ENCODE peak calls at places on chromosomes 3 and 15, in ten cellular contexts. Y, K, O, C, N, R, B, P, A and W are unnamed samples.

GRCh38 chr3:109188726-109189125 is 52.2 kb downstream of the C3orf85 start:
- DNase-seq in Y (no peak), K (no peak), O (no peak), C (peak; percentile 61), N (peak; percentile 50), R (no peak), B (no peak), P (no peak), A (no peak), W (no peak)

GRCh38 chr3:179452166-179452544 is 885 bp upstream of the GNB4 start:
- DNase-seq in Y (no peak), K (no peak), O (peak; percentile 90), C (no peak), N (no peak), R (no peak), B (no peak), P (peak; percentile 85), A (no peak), W (no peak)

GRCh38 chr3:123791417-123791816 is 92.7 kb downstream of the MYLK start:
- DNase-seq in Y (no peak), K (no peak), O (peak; percentile 94), C (no peak), N (no peak), R (peak; percentile 16), B (no peak), P (peak; percentile 85), A (no peak), W (no peak)

GRCh38 chr3:63559884-63560283 is 92.6 kb upstream of the SNTN start:
- DNase-seq in Y (no peak), K (no peak), O (peak; percentile 34), C (no peak), N (no peak), R (no peak), B (no peak), P (no peak), A (no peak), W (no peak)

GRCh38 chr3:75272708-75273107 is 391.4 kb upstream of the FRG2C start:
- DNase-seq in Y (no peak), K (no peak), O (peak; percentile 42), C (no peak), N (no peak), R (no peak), B (no peak), P (peak; percentile 49), A (no peak), W (no peak)

GRCh38 chr3:104878395-104878794 is 488.3 kb upstream of the ALCAM start:
- DNase-seq in Y (no peak), K (no peak), O (peak; percentile 92), C (no peak), N (no peak), R (no peak), B (no peak), P (peak; percentile 24), A (no peak), W (no peak)

GRCh38 chr15:41609123-41609522 is 50.1 kb downstream of the TYRO3 start:
- DNase-seq in Y (no peak), K (no peak), O (no peak), C (no peak), N (no peak), R (no peak), B (no peak), P (no peak), A (no peak), W (no peak)

GRCh38 chr15:92663250-92663951 is 7.8 kb upstream of the FAM174B start:
- DNase-seq in Y (no peak), K (no peak), O (no peak), C (no peak), N (no peak), R (no peak), B (no peak), P (no peak), A (no peak), W (no peak)

GRCh38 chr3:12508316-12508715 is 24.0 kb downstream of the TSEN2 start:
- DNase-seq in Y (no peak), K (no peak), O (peak; percentile 97), C (no peak), N (no peak), R (no peak), B (no peak), P (peak; percentile 98), A (no peak), W (peak; percentile 19)

GRCh38 chr15:39506146-39506545 is 74.7 kb upstream of the THBS1 start:
- DNase-seq in Y (no peak), K (no peak), O (peak; percentile 65), C (no peak), N (no peak), R (no peak), B (no peak), P (no peak), A (no peak), W (no peak)

GRCh38 chr15:78212546-78213424 is 21.6 kb downstream of the ACSBG1 start:
- DNase-seq in Y (no peak), K (peak; percentile 4), O (peak; percentile 57), C (no peak), N (no peak), R (peak; percentile 79), B (no peak), P (peak; percentile 89), A (no peak), W (peak; percentile 89)

GRCh38 chr3:71308836-71309235 is 274.7 kb downstream of the FOXP1 start:
- DNase-seq in Y (no peak), K (no peak), O (no peak), C (no peak), N (no peak), R (no peak), B (no peak), P (no peak), A (no peak), W (no peak)

GRCh38 chr15:46275701-46276100 is 640.9 kb downstream of the SQOR start:
- DNase-seq in Y (no peak), K (no peak), O (no peak), C (no peak), N (no peak), R (no peak), B (no peak), P (no peak), A (no peak), W (no peak)

GRCh38 chr15:64032327-64032726 is 14.0 kb downstream of the DAPK2 start:
- DNase-seq in Y (no peak), K (no peak), O (no peak), C (no peak), N (no peak), R (no peak), B (no peak), P (no peak), A (no peak), W (no peak)

GRCh38 chr3:120013481-120013880 is 80.8 kb downstream of the GSK3B start:
- DNase-seq in Y (no peak), K (no peak), O (no peak), C (no peak), N (no peak), R (no peak), B (no peak), P (peak; percentile 56), A (no peak), W (no peak)

GRCh38 chr15:81011593-81011992 is 10.9 kb downstream of the TLNRD1 start:
- DNase-seq in Y (no peak), K (no peak), O (peak; percentile 72), C (no peak), N (no peak), R (no peak), B (no peak), P (peak; percentile 20), A (no peak), W (no peak)

GRCh38 chr15:85044251-85044853 is 62.7 kb downstream of the PDE8A start:
- DNase-seq in Y (peak; percentile 40), K (peak; percentile 68), O (peak; percentile 85), C (no peak), N (peak; percentile 66), R (peak; percentile 75), B (peak; percentile 62), P (peak; percentile 73), A (no peak), W (peak; percentile 42)

GRCh38 chr3:114274929-114275328 is 18.9 kb upstream of the TIGIT start:
- DNase-seq in Y (no peak), K (peak; percentile 31), O (peak; percentile 46), C (no peak), N (no peak), R (no peak), B (no peak), P (peak; percentile 17), A (no peak), W (peak; percentile 33)

GRCh38 chr3:65871305-65872141 is 167.2 kb downstream of the MAGI1 start:
- DNase-seq in Y (no peak), K (no peak), O (peak; percentile 30), C (peak; percentile 52), N (peak; percentile 74), R (peak; percentile 70), B (peak; percentile 82), P (peak; percentile 52), A (no peak), W (no peak)